ENCODE peak calls at places on chromosomes 12 and 14, in seven cellular contexts. A, B, H, Z, K, R and E are unnamed samples.

GRCh38 chr14:94961761-94962575 is 192.1 kb upstream of the GSC start:
- DNase-seq in B (no peak), A (no peak), H (no peak), R (no peak), Z (no peak), K (no peak), E (no peak)

GRCh38 chr14:77607741-77608302 is 8.6 kb downstream of the SPTLC2 start:
- DNase-seq in R (no peak), Z (no peak), H (no peak), A (no peak), K (no peak), B (no peak), E (no peak)

GRCh38 chr14:68688872-68689371 is 103.9 kb downstream of the ZFP36L1 start:
- DNase-seq in Z (no peak), K (peak; percentile 74), B (no peak), H (no peak), R (no peak), A (no peak), E (no peak)

GRCh38 chr14:59103396-59103795 is 85.1 kb upstream of the DAAM1 start:
- DNase-seq in B (no peak), R (no peak), H (no peak), A (no peak), K (no peak), Z (no peak), E (no peak)

GRCh38 chr14:103104654-103105511 is 10.4 kb downstream of the EXOC3L4 start:
- DNase-seq in A (peak; percentile 88), Z (peak; percentile 72), H (no peak), R (no peak), B (no peak), K (peak; percentile 91), E (peak; percentile 92)

GRCh38 chr12:3213171-3213570 is 136.0 kb downstream of the TSPAN9 start:
- DNase-seq in H (no peak), B (no peak), Z (no peak), R (no peak), A (no peak), K (no peak), E (no peak)

GRCh38 chr12:77001181-77001758 is 64.1 kb downstream of the E2F7 start:
- DNase-seq in R (no peak), B (no peak), A (no peak), Z (no peak), H (no peak), K (no peak), E (no peak)

GRCh38 chr14:36289954-36290353 is 30.5 kb downstream of the MBIP start:
- DNase-seq in Z (no peak), K (no peak), B (no peak), R (no peak), H (no peak), A (no peak), E (no peak)

GRCh38 chr14:101823081-101823480 is 61.6 kb downstream of the PPP2R5C start:
- DNase-seq in B (no peak), K (no peak), R (no peak), Z (no peak), H (no peak), A (no peak), E (no peak)

GRCh38 chr12:49921299-49921698 is 17.6 kb upstream of the FAIM2 start:
- DNase-seq in Z (no peak), A (no peak), B (no peak), K (no peak), R (no peak), H (no peak), E (no peak)

GRCh38 chr12:89281534-89281857 is 70.8 kb downstream of the DUSP6 start:
- DNase-seq in Z (no peak), B (no peak), K (no peak), H (no peak), A (no peak), R (no peak), E (no peak)

GRCh38 chr14:99389171-99389826 is 91.4 kb downstream of the SETD3 start:
- DNase-seq in Z (peak; percentile 68), R (no peak), H (peak; percentile 21), K (peak; percentile 79), B (peak; percentile 33), A (peak; percentile 61), E (peak; percentile 50)

GRCh38 chr12:62438098-62438692 is 28.4 kb upstream of the MON2 start:
- DNase-seq in H (peak; percentile 17), R (peak; percentile 11), K (peak; percentile 49), B (no peak), Z (peak; percentile 56), A (peak; percentile 13), E (no peak)

GRCh38 chr12:54066408-54066807 is 12.8 kb downstream of the HOXC4 start:
- DNase-seq in R (no peak), H (no peak), K (no peak), Z (no peak), B (no peak), A (no peak), E (no peak)

GRCh38 chr12:3273409-3273853 is 196.3 kb downstream of the TSPAN9 start:
- DNase-seq in B (no peak), A (no peak), Z (no peak), K (no peak), H (no peak), R (no peak), E (no peak)

DNA sequence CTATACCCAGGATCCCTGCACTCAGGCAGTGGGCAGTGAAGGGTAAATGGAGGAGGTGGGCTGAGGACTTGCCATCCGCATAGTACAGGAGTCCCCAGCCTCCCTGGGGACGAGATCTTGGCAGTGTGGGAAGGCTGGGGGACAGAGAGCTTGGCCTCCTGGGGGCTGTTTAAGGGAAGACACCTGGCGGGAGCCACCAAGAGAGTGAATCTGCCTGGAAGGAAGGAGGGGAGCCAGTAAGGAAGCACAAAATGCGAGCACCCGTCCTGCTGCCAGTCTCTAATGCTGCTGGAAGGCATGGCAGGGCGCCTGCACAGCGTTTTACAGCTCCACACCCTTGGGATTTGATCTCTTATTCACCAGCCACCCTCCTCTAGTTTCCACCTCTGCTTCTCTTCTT is 7.4 kb upstream of the KRT2 start:
- DNase-seq in Z (no peak), B (no peak), R (no peak), H (no peak), K (no peak), A (no peak), E (no peak)
- TF ChIP-seq TAF1 in Z (no peak), B (no peak), R (no peak), H (no peak), K (no peak), A (no peak), E (no peak)

GRCh38 chr12:47082963-47083621 is 3.3 kb upstream of the AMIGO2 start:
- DNase-seq in B (no peak), R (no peak), H (no peak), Z (no peak), A (no peak), K (no peak), E (no peak)

GRCh38 chr12:47088021-47088944 is 8.5 kb upstream of the AMIGO2 start:
- DNase-seq in A (no peak), H (peak; percentile 53), R (no peak), Z (no peak), B (no peak), K (no peak), E (no peak)

GRCh38 chr12:47087088-47087688 is 7.4 kb upstream of the AMIGO2 start:
- DNase-seq in Z (no peak), A (no peak), R (no peak), H (no peak), K (no peak), B (no peak), E (no peak)

GRCh38 chr12:47084172-47084571 is 4.4 kb upstream of the AMIGO2 start:
- DNase-seq in Z (no peak), H (no peak), K (no peak), R (no peak), B (no peak), A (no peak), E (no peak)

GRCh38 chr12:47085815-47086252 is 6.1 kb upstream of the AMIGO2 start:
- DNase-seq in B (no peak), A (no peak), Z (no peak), K (no peak), H (peak; percentile 41), R (no peak), E (no peak)
- TF ChIP-seq POLR2AphosphoS5 in B (no peak), A (no peak), Z (no peak), K (no peak), H (no peak), R (no peak), E (no peak)

DNA sequence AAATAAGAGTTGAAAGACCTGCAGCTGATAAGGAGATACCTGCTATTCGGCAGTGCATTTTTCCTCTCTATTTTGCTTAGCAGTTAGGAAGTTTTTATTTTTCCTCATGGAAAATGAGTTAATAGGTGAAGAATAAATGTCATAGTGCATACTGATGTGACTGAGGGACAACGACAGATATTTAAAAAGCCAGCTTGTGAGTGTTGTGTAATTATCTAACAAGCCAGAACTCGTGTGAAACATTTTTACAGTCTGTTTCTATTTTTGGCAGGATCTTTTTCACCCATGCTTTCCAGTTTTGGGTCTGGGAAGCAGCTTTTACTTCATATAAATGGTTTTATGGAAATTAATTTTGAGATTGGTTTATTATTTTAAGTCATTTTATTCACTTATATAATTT is 2.9 kb downstream of the FBXO34 start:
- DNase-seq in K (no peak), Z (no peak), A (no peak), R (no peak), H (no peak), B (no peak), E (no peak)
- TF ChIP-seq TAF1 in K (no peak), Z (no peak), A (no peak), R (no peak), H (no peak), B (no peak), E (no peak)

GRCh38 chr12:65829716-65830115 is 5.4 kb downstream of the HMGA2 start:
- DNase-seq in K (no peak), H (no peak), A (no peak), Z (no peak), R (no peak), B (no peak), E (no peak)
- TF ChIP-seq POLR2AphosphoS5 in K (no peak), H (no peak), A (no peak), Z (no peak), R (no peak), B (no peak), E (no peak)

GRCh38 chr14:106372870-106373657 is 846.7 kb downstream of the TMEM121 start:
- DNase-seq in A (peak; percentile 68), R (no peak), B (no peak), K (peak; percentile 81), Z (peak; percentile 78), H (peak; percentile 42), E (peak; percentile 61)
- TF ChIP-seq TAF1 in A (no peak), R (no peak), B (no peak), K (no peak), Z (no peak), H (no peak), E (no peak)

GRCh38 chr12:107093547-107094448 is at the start of gene CRY1:
- DNase-seq in K (peak; percentile 95), A (peak; percentile 48), B (peak; percentile 81), H (peak; percentile 89), R (peak; percentile 53), Z (peak; percentile 97), E (peak; percentile 66)
- TF ChIP-seq POLR2AphosphoS5 in K (peak; percentile 68), A (no peak), B (no peak), H (peak; percentile 67), R (no peak), Z (no peak), E (no peak)